ENCODE peak calls at places on chromosomes 5 and 9, in eight cellular contexts. B, P, C, O, M, W, F and K are unnamed samples.

GRCh38 chr5:160036243-160036642 is 27.3 kb downstream of the TTC1 start:
- DNase-seq in B (no peak), P (no peak), C (no peak), O (no peak), M (no peak), W (no peak), F (no peak), K (no peak)

GRCh38 chr5:83563631-83564030 is 92.1 kb downstream of the VCAN start:
- DNase-seq in B (no peak), P (no peak), C (no peak), O (no peak), M (no peak), W (no peak), F (no peak), K (no peak)

GRCh38 chr5:170475269-170476000 is 28.4 kb upstream of the KCNIP1 start:
- DNase-seq in B (no peak), P (no peak), C (no peak), O (no peak), M (no peak), W (no peak), F (no peak), K (no peak)

GRCh38 chr9:33139421-33140228 is 27.5 kb downstream of the B4GALT1 start:
- DNase-seq in B (no peak), P (peak; percentile 88), C (no peak), O (peak; percentile 85), M (no peak), W (no peak), F (no peak), K (no peak)

GRCh38 chr5:59034498-59035186 is 451.8 kb downstream of the RAB3C start:
- DNase-seq in B (peak; percentile 8), P (peak; percentile 77), C (no peak), O (no peak), M (no peak), W (peak; percentile 52), F (peak; percentile 56), K (peak; percentile 54)

GRCh38 chr9:6852243-6852963 is 94.6 kb downstream of the KDM4C start:
- DNase-seq in B (no peak), P (peak; percentile 50), C (no peak), O (no peak), M (peak; percentile 27), W (no peak), F (no peak), K (no peak)

GRCh38 chr9:121286973-121287721 is 19.2 kb downstream of the GSN start:
- DNase-seq in B (no peak), P (peak; percentile 95), C (no peak), O (peak; percentile 95), M (peak; percentile 81), W (no peak), F (peak; percentile 97), K (no peak)

GRCh38 chr9:4530375-4530774 is 40.1 kb downstream of the SLC1A1 start:
- DNase-seq in B (no peak), P (peak; percentile 70), C (no peak), O (no peak), M (no peak), W (peak; percentile 63), F (no peak), K (no peak)

GRCh38 chr5:160507181-160507811 is 85.6 kb downstream of the PTTG1 start:
- DNase-seq in B (no peak), P (peak; percentile 86), C (no peak), O (no peak), M (no peak), W (peak; percentile 51), F (no peak), K (no peak)

GRCh38 chr9:92641092-92641809 is 28.7 kb downstream of the IPPK start:
- DNase-seq in B (no peak), P (no peak), C (no peak), O (peak; percentile 54), M (no peak), W (no peak), F (no peak), K (no peak)

GRCh38 chr9:137417161-137418021 is 5.6 kb downstream of the EXD3 start:
- DNase-seq in B (no peak), P (no peak), C (no peak), O (no peak), M (no peak), W (peak; percentile 68), F (no peak), K (no peak)
- H3K4me3 ChIP-seq in B (no peak overlapping the region), P (no peak overlapping the region), C (peak overlapping the region; percentile 19), O (peak overlapping the region; percentile 24), M (no peak overlapping the region), W (peak overlapping the region; percentile 61), F (no peak overlapping the region), K (no peak overlapping the region)

DNA sequence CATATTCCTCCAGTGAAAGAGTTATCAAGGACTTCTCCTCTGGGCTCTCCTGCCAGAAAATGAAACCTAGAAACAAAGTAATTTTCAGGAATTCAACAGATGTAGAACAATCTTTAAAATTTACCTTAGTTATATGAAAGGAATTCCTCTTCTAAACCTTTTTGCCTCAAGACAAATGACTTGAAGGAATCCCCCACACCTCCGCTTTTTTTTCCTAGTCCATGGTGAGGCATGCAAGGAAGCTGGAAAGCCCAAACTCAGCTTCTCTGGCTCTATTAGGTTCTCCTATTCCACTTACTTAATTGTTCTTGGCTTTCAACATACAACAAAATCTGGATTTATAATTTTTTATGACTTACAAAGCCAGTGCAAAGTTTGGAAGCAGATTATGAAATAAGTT is 27.2 kb downstream of the C6 start:
- DNase-seq in B (no peak), P (no peak), C (no peak), O (no peak), M (no peak), W (no peak), F (peak; percentile 4), K (no peak)
- H3K4me3 ChIP-seq in B (no peak overlapping the region), P (no peak overlapping the region), C (no peak overlapping the region), O (no peak overlapping the region), M (no peak overlapping the region), W (no peak overlapping the region), F (no peak overlapping the region), K (no peak overlapping the region)

DNA sequence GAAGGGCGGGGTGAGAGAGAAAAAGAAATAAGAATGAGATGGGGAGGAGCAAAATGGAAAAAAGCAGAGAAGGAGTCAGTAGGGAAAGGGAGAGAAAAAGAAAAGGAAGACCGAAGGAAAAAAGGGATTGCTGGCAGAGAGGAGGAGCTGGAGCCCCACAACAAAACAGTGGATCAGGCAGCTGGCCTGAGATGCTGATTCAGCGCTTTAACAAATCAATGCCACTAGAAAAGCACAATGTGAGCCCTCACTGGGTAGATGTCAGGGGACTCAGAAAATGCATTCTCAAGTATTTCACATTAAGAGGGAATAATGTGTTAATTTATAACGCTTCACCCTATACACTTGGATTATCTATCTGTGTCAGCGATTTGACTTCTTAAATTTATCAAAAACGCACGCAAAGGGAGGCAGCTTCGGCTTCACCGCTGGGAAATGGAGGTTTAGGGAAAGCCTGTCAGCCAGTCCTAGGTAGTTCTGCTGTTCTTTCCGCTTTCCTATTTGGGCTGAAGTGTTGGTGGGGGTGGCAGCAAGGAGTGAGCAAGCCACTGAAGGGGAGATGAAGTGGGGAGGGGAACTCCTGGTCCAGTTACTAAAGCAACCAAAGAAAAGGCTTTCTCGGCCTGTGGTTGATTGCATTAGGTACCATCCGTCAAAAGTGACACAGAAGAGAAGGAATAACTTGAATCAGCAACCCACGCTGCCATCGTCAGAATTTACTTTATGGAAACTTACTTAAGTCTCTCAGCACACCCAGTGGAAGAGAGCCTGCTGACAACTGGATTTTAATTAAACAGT is 161.6 kb downstream of the BNC2 start:
- DNase-seq in B (no peak), P (no peak), C (no peak), O (no peak), M (no peak), W (no peak), F (peak; percentile 78), K (no peak)
- H3K4me3 ChIP-seq in B (no peak overlapping the region), P (no peak overlapping the region), C (no peak overlapping the region), O (no peak overlapping the region), M (peak overlapping the region; percentile 17), W (no peak overlapping the region), F (no peak overlapping the region), K (no peak overlapping the region)

GRCh38 chr9:112378441-112379176 is 1.3 kb upstream of the HSDL2 start:
- DNase-seq in B (no peak), P (peak; percentile 45), C (no peak), O (no peak), M (no peak), W (peak; percentile 16), F (peak; percentile 75), K (no peak)

GRCh38 chr9:112380102-112380581 is at the start of gene HSDL2:
- DNase-seq in B (peak; percentile 13), P (peak; percentile 78), C (no peak), O (no peak), M (no peak), W (peak; percentile 52), F (no peak), K (no peak)

GRCh38 chr9:112377087-112377486 is 2.8 kb upstream of the HSDL2 start:
- DNase-seq in B (no peak), P (no peak), C (no peak), O (no peak), M (no peak), W (no peak), F (no peak), K (no peak)

GRCh38 chr9:112379177-112380101 is 469 bp upstream of the HSDL2 start:
- DNase-seq in B (peak; percentile 99), P (peak; percentile 100), C (peak; percentile 99), O (peak; percentile 100), M (peak; percentile 78), W (peak; percentile 99), F (peak; percentile 99), K (peak; percentile 92)

GRCh38 chr9:112377684-112378344 is 2.1 kb upstream of the HSDL2 start:
- DNase-seq in B (no peak), P (no peak), C (no peak), O (no peak), M (no peak), W (no peak), F (no peak), K (no peak)
- H3K4me3 ChIP-seq in B (peak overlapping the region; percentile 88), P (peak overlapping the region; percentile 85), C (no peak overlapping the region), O (no peak overlapping the region), M (peak overlapping the region; percentile 87), W (peak overlapping the region; percentile 60), F (no peak overlapping the region), K (no peak overlapping the region)

DNA sequence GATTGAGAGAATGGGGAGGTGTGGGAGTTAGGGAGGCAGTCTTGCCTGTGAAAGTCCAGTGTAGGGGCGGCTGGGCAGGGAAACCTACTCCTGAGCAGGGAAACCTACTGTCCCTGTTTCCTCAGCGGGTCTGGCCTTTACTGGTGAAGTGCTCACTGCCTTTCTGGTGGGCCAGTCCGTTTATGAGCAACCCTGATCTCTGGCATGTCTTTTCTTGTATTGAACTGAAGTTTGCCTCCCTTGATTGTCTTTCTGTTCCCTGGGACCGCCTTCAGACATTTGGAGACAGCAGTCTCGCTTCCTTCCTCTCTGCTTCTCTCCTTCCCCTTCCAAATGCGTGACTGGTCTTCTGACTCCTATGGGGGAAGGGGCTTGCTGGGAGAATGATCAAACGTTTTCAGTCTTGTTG is 2.9 kb downstream of the SNX18 start:
- DNase-seq in B (no peak), P (peak; percentile 65), C (no peak), O (peak; percentile 72), M (no peak), W (no peak), F (peak; percentile 69), K (no peak)
- H3K4me3 ChIP-seq in B (peak overlapping the region; percentile 68), P (peak overlapping the region; percentile 98), C (peak overlapping the region; percentile 76), O (peak overlapping the region; percentile 86), M (peak overlapping the region; percentile 54), W (no peak overlapping the region), F (peak overlapping the region; percentile 31), K (peak overlapping the region; percentile 62)

DNA sequence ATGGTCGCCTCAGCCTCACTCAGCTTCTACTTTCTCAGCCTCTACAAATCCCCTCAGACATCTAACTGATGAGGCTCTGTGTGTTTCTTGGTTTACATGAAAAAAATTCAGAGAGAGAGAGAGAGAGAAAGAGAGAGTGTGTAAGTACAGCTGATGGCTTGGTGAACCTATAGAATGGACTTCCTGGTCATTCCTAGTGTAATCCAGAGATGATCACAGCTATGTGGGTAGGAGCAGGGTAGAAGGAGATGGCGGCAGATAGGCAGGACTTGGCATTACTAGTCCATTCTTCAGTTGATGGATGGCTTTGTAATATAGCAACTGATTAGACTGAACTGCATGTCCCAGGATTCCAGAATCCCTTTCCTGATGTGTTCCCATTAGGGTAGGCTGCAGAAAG is 429.3 kb upstream of the CLINT1 start:
- DNase-seq in B (no peak), P (no peak), C (no peak), O (no peak), M (no peak), W (no peak), F (no peak), K (no peak)
- H3K4me3 ChIP-seq in B (no peak overlapping the region), P (no peak overlapping the region), C (no peak overlapping the region), O (no peak overlapping the region), M (no peak overlapping the region), W (no peak overlapping the region), F (no peak overlapping the region), K (no peak overlapping the region)